ENCODE peak calls at places on chromosome 20, in eight cellular contexts. L is NCI-H1105; H is T-helper 9 cell; C is stimulated activated CD4-positive, alpha-beta T cell treated with anti-CD3 and anti-CD28 coated beads, Interleukin-4, amount 100 ng/mL, for 48 hours; M is T-helper 2 cell; F is CD4-positive, alpha-beta memory T cell; G is right cardiac atrium; Y is fibroblast of pulmonary artery. A is an unnamed sample.

GRCh38 chr20:58630063-58630462 is 21.0 kb upstream of the STX16 start:
- DNase-seq in L (no peak), H (no peak), C (no peak), M (no peak), F (no peak), G (no peak), Y (peak), A (no peak)

GRCh38 chr20:46853926-46854325 is 40.7 kb upstream of the EYA2 start:
- DNase-seq in L (no peak), H (no peak), C (no peak), M (no peak), F (no peak), G (no peak), Y (no peak), A (no peak)

GRCh38 chr20:47265984-47266383 is 90.5 kb downstream of the ZMYND8 start:
- DNase-seq in L (no peak), H (no peak), C (no peak), M (no peak), F (no peak), G (no peak), Y (no peak), A (no peak)

GRCh38 chr20:56606174-56606945 is 22.7 kb upstream of the TFAP2C start:
- DNase-seq in L (no peak), H (no peak), C (no peak), M (no peak), F (no peak), G (no peak), Y (no peak), A (no peak)

GRCh38 chr20:36277546-36277945 is 28.6 kb upstream of the DLGAP4 start:
- DNase-seq in L (no peak), H (no peak), C (no peak), M (no peak), F (no peak), G (no peak), Y (no peak), A (no peak)

GRCh38 chr20:43925215-43925614 is 10.6 kb downstream of the TOX2 start:
- DNase-seq in L (no peak), H (no peak), C (peak), M (peak), F (no peak), G (no peak), Y (no peak), A (no peak)

GRCh38 chr20:50580016-50580747 is 70.0 kb downstream of the PTPN1 start:
- DNase-seq in L (no peak), H (peak), C (peak), M (peak), F (no peak), G (peak), Y (peak), A (no peak)

GRCh38 chr20:16283307-16283706 is 289.9 kb downstream of the KIF16B start:
- DNase-seq in L (no peak), H (no peak), C (no peak), M (no peak), F (no peak), G (no peak), Y (no peak), A (no peak)

GRCh38 chr20:47353697-47354387 is 2.7 kb downstream of the ZMYND8 start:
- DNase-seq in L (no peak), H (no peak), C (no peak), M (no peak), F (no peak), G (no peak), Y (peak), A (no peak)

GRCh38 chr20:50541606-50542041 is 31.4 kb downstream of the PTPN1 start:
- DNase-seq in L (no peak), H (no peak), C (no peak), M (no peak), F (no peak), G (no peak), Y (no peak), A (no peak)

GRCh38 chr20:13373400-13373799 is 152.3 kb downstream of the ISM1 start:
- DNase-seq in L (no peak), H (no peak), C (no peak), M (no peak), F (no peak), G (no peak), Y (no peak), A (no peak)

GRCh38 chr20:18847226-18847625 is 33.6 kb downstream of the SCP2D1 start:
- DNase-seq in L (no peak), H (no peak), C (no peak), M (no peak), F (no peak), G (no peak), Y (no peak), A (no peak)

GRCh38 chr20:20136313-20136712 is 84.0 kb downstream of the CFAP61 start:
- DNase-seq in L (no peak), H (no peak), C (no peak), M (no peak), F (no peak), G (no peak), Y (no peak), A (no peak)

GRCh38 chr20:47133809-47134456 is 222.6 kb downstream of the ZMYND8 start:
- DNase-seq in L (no peak), H (no peak), C (no peak), M (no peak), F (no peak), G (peak), Y (peak), A (peak)

GRCh38 chr20:10857362-10858070 is 183.7 kb upstream of the JAG1 start:
- DNase-seq in L (no peak), H (no peak), C (no peak), M (no peak), F (no peak), G (peak), Y (peak), A (no peak)

GRCh38 chr20:41881466-41882046 is 263.4 kb upstream of the CHD6 start:
- DNase-seq in L (no peak), H (no peak), C (no peak), M (no peak), F (no peak), G (no peak), Y (no peak), A (no peak)

GRCh38 chr20:10476319-10476724 is 41.2 kb downstream of the SLX4IP start:
- DNase-seq in L (no peak), H (no peak), C (no peak), M (no peak), F (no peak), G (no peak), Y (peak), A (no peak)

GRCh38 chr20:22333885-22334545 is 250.4 kb downstream of the FOXA2 start:
- DNase-seq in L (peak), H (no peak), C (no peak), M (no peak), F (no peak), G (peak), Y (peak), A (no peak)

GRCh38 chr20:8244637-8245036 is 112.6 kb downstream of the PLCB1 start:
- DNase-seq in L (no peak), H (no peak), C (no peak), M (no peak), F (no peak), G (no peak), Y (peak), A (peak)

GRCh38 chr20:13877789-13878188 is 93.0 kb downstream of the NDUFAF5 start:
- DNase-seq in L (no peak), H (no peak), C (no peak), M (no peak), F (no peak), G (no peak), Y (no peak), A (no peak)

GRCh38 chr20:37899105-37900045 is 3.6 kb upstream of the VSTM2L start:
- DNase-seq in L (no peak), H (no peak), C (no peak), M (no peak), F (no peak), G (no peak), Y (no peak), A (no peak)

GRCh38 chr20:21562656-21563055 is 48.8 kb upstream of the NKX2-2 start:
- DNase-seq in L (no peak), H (no peak), C (no peak), M (no peak), F (no peak), G (no peak), Y (no peak), A (no peak)

GRCh38 chr20:46899619-46900018 is 5.0 kb downstream of the EYA2 start:
- DNase-seq in L (no peak), H (no peak), C (no peak), M (no peak), F (no peak), G (peak), Y (no peak), A (no peak)

GRCh38 chr20:58523916-58524315 is 8.7 kb upstream of the APCDD1L start:
- DNase-seq in L (no peak), H (no peak), C (no peak), M (no peak), F (no peak), G (no peak), Y (peak), A (no peak)

GRCh38 chr20:46631212-46631869 is 19.9 kb downstream of the SLC13A3 start:
- DNase-seq in L (no peak), H (no peak), C (no peak), M (no peak), F (no peak), G (no peak), Y (peak), A (no peak)

GRCh38 chr20:17651761-17652388 is 30.2 kb downstream of the RRBP1 start:
- DNase-seq in L (no peak), H (no peak), C (no peak), M (no peak), F (no peak), G (no peak), Y (no peak), A (no peak)

GRCh38 chr20:9508240-9508661 is 6.1 kb upstream of the LAMP5 start:
- DNase-seq in L (no peak), H (no peak), C (no peak), M (no peak), F (no peak), G (no peak), Y (no peak), A (no peak)

GRCh38 chr20:58235010-58235409 is 6.6 kb upstream of the ANKRD60 start:
- DNase-seq in L (no peak), H (no peak), C (no peak), M (no peak), F (peak), G (no peak), Y (no peak), A (no peak)

GRCh38 chr20:19540401-19540800 is 217.7 kb upstream of the RIN2 start:
- DNase-seq in L (no peak), H (no peak), C (peak), M (no peak), F (no peak), G (peak), Y (no peak), A (no peak)

GRCh38 chr20:21241400-21241799 is 61.7 kb upstream of the XRN2 start:
- DNase-seq in L (no peak), H (no peak), C (no peak), M (no peak), F (no peak), G (no peak), Y (no peak), A (no peak)

GRCh38 chr20:53533500-53533899 is 60.1 kb downstream of the ZNF217 start:
- DNase-seq in L (no peak), H (no peak), C (no peak), M (no peak), F (no peak), G (no peak), Y (no peak), A (no peak)

GRCh38 chr20:19114410-19114809 is 98.0 kb upstream of the SLC24A3 start:
- DNase-seq in L (no peak), H (no peak), C (no peak), M (no peak), F (no peak), G (no peak), Y (no peak), A (no peak)

A was measured in HS-27A.